ENCODE peak calls at places on chromosomes 7 and 10, in five cellular contexts. One of them, this sample, is unnamed.

GRCh38 chr10:22666287-22667092 is 47.9 kb downstream of the PIP4K2A start:
- DNase-seq in ascending aorta: no peak
- DNase-seq in right lobe of liver: no peak
- DNase-seq in lung: no peak
- DNase-seq in tibial artery: no peak
- DNase-seq in this sample: no peak

GRCh38 chr10:77165445-77166316 is 471.9 kb downstream of the KCNMA1 start:
- DNase-seq in right lobe of liver: peak
- DNase-seq in lung: peak
- DNase-seq in tibial artery: no peak
- DNase-seq in ascending aorta: peak
- DNase-seq in this sample: peak

GRCh38 chr7:28364082-28364481 is 48.2 kb upstream of the CREB5 start:
- DNase-seq in tibial artery: no peak
- DNase-seq in lung: no peak
- DNase-seq in ascending aorta: no peak
- DNase-seq in right lobe of liver: no peak
- DNase-seq in this sample: no peak

GRCh38 chr10:52229271-52229931 is 84.7 kb upstream of the DKK1 start:
- DNase-seq in ascending aorta: no peak
- DNase-seq in lung: no peak
- DNase-seq in tibial artery: no peak
- DNase-seq in right lobe of liver: no peak
- DNase-seq in this sample: peak

GRCh38 chr10:96243296-96243695 is 28.1 kb downstream of the BLNK start:
- DNase-seq in ascending aorta: no peak
- DNase-seq in tibial artery: no peak
- DNase-seq in lung: no peak
- DNase-seq in right lobe of liver: no peak
- DNase-seq in this sample: no peak

GRCh38 chr7:157714166-157715070 is 377.6 kb downstream of the DNAJB6 start:
- DNase-seq in right lobe of liver: no peak
- DNase-seq in ascending aorta: no peak
- DNase-seq in tibial artery: peak
- DNase-seq in lung: no peak
- DNase-seq in this sample: no peak

GRCh38 chr7:17371656-17372524 is 73.4 kb downstream of the AHR start:
- DNase-seq in lung: no peak
- DNase-seq in tibial artery: no peak
- DNase-seq in ascending aorta: no peak
- DNase-seq in right lobe of liver: no peak
- DNase-seq in this sample: peak

GRCh38 chr7:106824458-106824857 is 40.6 kb upstream of the PIK3CG start:
- DNase-seq in right lobe of liver: no peak
- DNase-seq in ascending aorta: no peak
- DNase-seq in lung: no peak
- DNase-seq in tibial artery: no peak
- DNase-seq in this sample: no peak

GRCh38 chr7:1911571-1911970 is 241.5 kb downstream of the ELFN1 start:
- DNase-seq in right lobe of liver: no peak
- DNase-seq in ascending aorta: no peak
- DNase-seq in tibial artery: no peak
- DNase-seq in lung: no peak
- DNase-seq in this sample: no peak

GRCh38 chr7:1910081-1910685 is 240.1 kb downstream of the ELFN1 start:
- DNase-seq in lung: no peak
- DNase-seq in tibial artery: no peak
- DNase-seq in right lobe of liver: no peak
- DNase-seq in ascending aorta: no peak
- DNase-seq in this sample: no peak

GRCh38 chr7:1909476-1909875 is 239.4 kb downstream of the ELFN1 start:
- DNase-seq in ascending aorta: no peak
- DNase-seq in lung: no peak
- DNase-seq in tibial artery: no peak
- DNase-seq in right lobe of liver: no peak
- DNase-seq in this sample: no peak

GRCh38 chr7:1912472-1913289 is 242.6 kb downstream of the ELFN1 start:
- DNase-seq in right lobe of liver: no peak
- DNase-seq in tibial artery: no peak
- DNase-seq in lung: no peak
- DNase-seq in ascending aorta: no peak
- DNase-seq in this sample: no peak

GRCh38 chr7:1910827-1911226 is 240.8 kb downstream of the ELFN1 start:
- DNase-seq in lung: no peak
- DNase-seq in ascending aorta: no peak
- DNase-seq in right lobe of liver: no peak
- DNase-seq in tibial artery: no peak
- DNase-seq in this sample: no peak
- H3K27ac ChIP-seq in lung: no peak
- H3K27ac ChIP-seq in ascending aorta: no peak
- H3K27ac ChIP-seq in right lobe of liver: no peak
- H3K27ac ChIP-seq in tibial artery: no peak
- H3K27ac ChIP-seq in this sample: no peak

DNA sequence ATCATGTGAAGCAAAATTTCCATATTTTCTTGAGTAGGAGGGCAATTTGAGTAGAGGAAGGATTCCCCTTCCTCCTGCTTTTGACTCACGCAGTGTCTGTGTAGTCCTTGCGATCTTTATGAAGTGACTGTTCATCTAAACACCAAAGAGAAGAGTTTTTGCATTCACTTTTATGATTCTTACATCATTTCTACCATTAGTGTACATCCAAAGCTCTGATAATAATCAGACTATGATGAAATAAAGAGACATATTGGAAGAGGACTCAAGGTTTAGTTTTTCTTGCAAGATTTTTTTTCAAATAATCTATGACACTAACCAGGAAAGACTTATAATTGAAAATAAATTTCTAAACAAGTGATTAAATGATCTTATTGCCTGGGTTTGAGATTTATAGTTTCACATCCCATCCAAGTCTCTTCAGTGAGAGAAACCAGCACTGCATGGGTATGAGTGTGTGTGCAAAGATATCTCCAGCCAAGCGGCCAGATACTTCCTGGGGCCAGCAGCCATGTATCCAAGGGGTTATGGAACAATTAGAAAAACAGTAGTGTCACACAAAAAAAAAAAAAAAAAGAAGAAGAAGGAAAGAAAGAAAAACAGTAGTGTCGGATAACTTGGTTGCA is 2.0 kb upstream of the ACTA2 start:
- DNase-seq in ascending aorta: no peak
- DNase-seq in tibial artery: no peak
- DNase-seq in right lobe of liver: no peak
- DNase-seq in lung: no peak
- DNase-seq in this sample: no peak
- TF ChIP-seq CTCF in ascending aorta: no peak
- TF ChIP-seq CTCF in tibial artery: no peak
- TF ChIP-seq CTCF in right lobe of liver: no peak
- TF ChIP-seq CTCF in lung: no peak
- TF ChIP-seq CTCF in this sample: no peak

GRCh38 chr7:99576251-99576650 is 17.8 kb downstream of the ZNF655 start:
- DNase-seq in lung: no peak
- DNase-seq in tibial artery: no peak
- DNase-seq in right lobe of liver: no peak
- DNase-seq in ascending aorta: no peak
- DNase-seq in this sample: no peak

GRCh38 chr7:99579281-99579955 is 18.6 kb upstream of the TMEM225B start:
- DNase-seq in lung: no peak
- DNase-seq in right lobe of liver: no peak
- DNase-seq in tibial artery: no peak
- DNase-seq in ascending aorta: no peak
- DNase-seq in this sample: no peak

DNA sequence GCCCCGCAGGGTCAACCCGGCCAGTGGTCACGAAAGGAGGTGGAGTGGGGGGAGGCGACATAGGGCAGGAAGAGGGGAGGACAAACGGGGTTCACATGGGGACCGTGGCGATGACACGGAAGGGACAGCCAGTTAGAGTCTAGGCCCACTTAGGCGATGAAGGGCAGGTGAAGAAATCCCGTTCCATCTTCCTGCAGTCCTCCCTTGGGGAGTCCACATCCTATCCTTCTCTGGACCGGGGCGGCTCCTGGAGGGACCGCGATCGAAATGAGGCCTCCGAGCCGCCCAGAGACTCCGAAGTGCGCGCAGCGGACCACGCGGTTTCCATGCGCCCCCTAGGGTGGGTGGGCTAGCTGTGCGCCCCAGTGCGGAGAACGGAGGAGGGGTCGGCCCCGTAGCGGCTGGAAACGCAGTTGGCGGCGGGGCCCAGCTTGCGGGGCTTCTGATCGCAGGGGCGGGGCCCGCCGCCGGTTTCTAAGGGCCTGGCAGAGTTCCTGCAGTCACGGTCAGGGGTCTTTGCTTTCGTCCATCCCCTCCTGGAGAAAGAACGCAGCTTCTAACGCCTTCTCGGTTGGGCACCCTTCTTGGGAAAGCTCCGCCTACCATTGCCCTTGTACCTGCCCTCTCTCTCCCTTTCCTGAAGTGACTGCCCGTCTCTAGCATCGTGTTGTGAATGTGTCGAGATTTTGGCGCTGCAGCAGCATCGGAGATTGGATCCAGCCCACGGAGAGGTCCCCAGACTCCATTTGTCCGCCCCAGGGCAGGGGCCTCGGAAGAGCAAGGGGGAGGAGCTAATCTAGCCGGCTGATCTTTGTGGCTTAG is 17.9 kb upstream of the TMEM225B start:
- DNase-seq in lung: peak
- DNase-seq in tibial artery: no peak
- DNase-seq in right lobe of liver: no peak
- DNase-seq in ascending aorta: no peak
- DNase-seq in this sample: no peak
- H3K27ac ChIP-seq in lung: peak
- H3K27ac ChIP-seq in tibial artery: peak
- H3K27ac ChIP-seq in right lobe of liver: no peak
- H3K27ac ChIP-seq in ascending aorta: peak
- H3K27ac ChIP-seq in this sample: no peak

DNA sequence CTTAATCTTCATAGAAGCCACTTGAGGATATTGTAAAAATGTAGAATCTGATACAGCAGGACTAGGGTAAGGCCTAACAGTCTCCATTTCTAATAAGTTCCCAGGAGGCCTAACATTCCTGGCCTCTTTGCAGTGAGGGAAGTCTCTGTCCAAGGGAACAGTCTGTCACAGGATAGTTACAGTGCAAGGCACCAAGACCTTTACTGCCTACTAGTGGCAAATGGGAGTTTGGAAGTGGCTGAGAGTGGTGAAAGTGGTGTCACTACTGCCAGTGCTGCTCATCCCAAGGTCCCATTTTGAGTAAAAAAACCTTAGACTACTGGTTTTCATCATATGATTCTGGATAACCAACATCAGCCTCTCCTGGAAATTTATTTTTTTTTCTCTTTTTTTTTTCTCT is 619.5 kb upstream of the SEMA3D start:
- DNase-seq in lung: no peak
- DNase-seq in tibial artery: no peak
- DNase-seq in right lobe of liver: no peak
- DNase-seq in ascending aorta: no peak
- DNase-seq in this sample: no peak
- TF ChIP-seq CTCF in lung: no peak
- TF ChIP-seq CTCF in tibial artery: no peak
- TF ChIP-seq CTCF in right lobe of liver: no peak
- TF ChIP-seq CTCF in ascending aorta: no peak
- TF ChIP-seq CTCF in this sample: no peak

GRCh38 chr7:27106906-27107250 is 4.4 kb upstream of the HOXA2 start:
- DNase-seq in ascending aorta: no peak
- DNase-seq in right lobe of liver: no peak
- DNase-seq in tibial artery: no peak
- DNase-seq in lung: no peak
- DNase-seq in this sample: no peak
- H3K27ac ChIP-seq in ascending aorta: peak
- H3K27ac ChIP-seq in right lobe of liver: peak
- H3K27ac ChIP-seq in tibial artery: no peak
- H3K27ac ChIP-seq in lung: peak
- H3K27ac ChIP-seq in this sample: no peak

DNA sequence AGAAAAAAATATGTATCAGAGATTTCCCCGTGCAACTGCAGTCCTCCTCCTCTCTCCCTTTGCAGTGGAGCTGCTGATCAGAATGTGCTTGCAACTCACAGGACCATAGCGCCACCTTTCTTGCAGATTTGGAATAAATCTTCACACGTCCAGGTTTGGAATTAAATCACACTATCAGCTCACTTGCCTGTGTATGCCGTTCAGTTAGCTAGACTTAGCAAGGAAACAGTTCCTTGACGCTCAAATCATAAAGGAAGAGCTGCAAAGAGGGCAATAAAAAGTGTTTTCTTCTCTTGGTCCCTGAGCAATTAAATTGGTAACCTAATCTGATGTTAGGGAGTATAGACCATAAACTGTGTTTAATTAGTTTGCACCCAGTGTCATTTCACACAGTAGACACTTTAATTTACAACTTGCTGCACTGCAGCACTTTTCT is 77.4 kb downstream of the PON1 start:
- DNase-seq in lung: peak
- DNase-seq in right lobe of liver: peak
- DNase-seq in tibial artery: no peak
- DNase-seq in ascending aorta: no peak
- DNase-seq in this sample: peak
- TF ChIP-seq CTCF in lung: peak
- TF ChIP-seq CTCF in right lobe of liver: peak
- TF ChIP-seq CTCF in tibial artery: peak
- TF ChIP-seq CTCF in ascending aorta: peak
- TF ChIP-seq CTCF in this sample: peak

DNA sequence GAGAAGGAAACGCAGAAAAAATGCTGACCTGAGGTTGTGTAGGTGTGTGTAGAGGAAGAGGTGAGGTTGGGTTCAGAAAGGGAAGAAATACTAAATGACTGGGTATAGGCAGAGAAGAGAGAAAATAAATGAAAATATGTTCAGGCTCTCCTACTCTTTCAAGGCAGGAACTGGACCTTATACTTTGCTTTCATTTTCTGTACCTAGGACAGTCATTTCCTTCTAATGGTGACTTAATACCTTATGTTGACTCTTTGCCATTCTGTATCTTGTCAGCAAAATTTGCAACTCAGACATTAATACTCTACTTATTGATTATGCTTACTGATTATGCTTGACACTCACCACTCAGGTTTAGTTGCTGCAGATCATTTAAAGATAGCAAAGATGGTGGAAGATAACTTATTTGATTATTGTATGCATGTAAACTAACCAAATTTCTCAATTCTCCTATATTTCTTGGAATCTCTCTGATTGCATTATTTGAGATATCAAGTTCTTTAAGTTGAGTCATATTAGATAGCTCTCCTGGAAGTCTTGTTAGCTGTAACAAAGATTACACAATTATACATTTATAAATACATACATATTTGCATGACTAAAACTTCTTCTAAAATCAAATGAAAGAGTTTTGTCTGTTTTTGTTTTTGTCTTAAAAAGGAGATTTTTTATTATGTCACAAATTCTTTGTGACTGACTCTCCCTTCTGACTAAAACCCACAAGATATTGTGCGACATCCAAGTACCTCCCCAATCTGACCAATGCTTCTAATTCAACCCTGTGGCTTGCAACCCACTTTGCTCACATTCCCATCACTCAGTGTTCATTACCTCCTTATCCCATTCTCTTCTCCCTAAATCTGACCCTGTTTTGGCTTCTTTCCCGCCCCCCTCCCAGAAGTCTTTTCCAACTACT is 20.0 kb downstream of the LRRD1 start:
- DNase-seq in tibial artery: no peak
- DNase-seq in right lobe of liver: no peak
- DNase-seq in lung: no peak
- DNase-seq in ascending aorta: no peak
- DNase-seq in this sample: no peak
- H3K27ac ChIP-seq in tibial artery: no peak
- H3K27ac ChIP-seq in right lobe of liver: no peak
- H3K27ac ChIP-seq in lung: no peak
- H3K27ac ChIP-seq in ascending aorta: no peak
- H3K27ac ChIP-seq in this sample: no peak

GRCh38 chr7:88401009-88401623 is 94.4 kb upstream of the STEAP4 start:
- DNase-seq in right lobe of liver: no peak
- DNase-seq in ascending aorta: no peak
- DNase-seq in tibial artery: no peak
- DNase-seq in lung: no peak
- DNase-seq in this sample: peak
- TF ChIP-seq CTCF in right lobe of liver: peak
- TF ChIP-seq CTCF in ascending aorta: no peak
- TF ChIP-seq CTCF in tibial artery: no peak
- TF ChIP-seq CTCF in lung: no peak
- TF ChIP-seq CTCF in this sample: peak